ENCODE peak calls at places on chromosomes 7 and 10, in eight cellular contexts. F is stimulated activated CD8-positive, alpha-beta memory T cell treated with anti-CD3 and anti-CD28 coated beads, Interleukin-15, amount 100 ng/mL, for 4 hours; Q is SW 1271; Y is hepatic stellate cell; U is naive thymus-derived CD4-positive, alpha-beta T cell; P is nephron progenitor cell; T is upper lobe of right lung; X is EL. G is an unnamed sample.

GRCh38 chr7:47301078-47301477 is 280.8 kb downstream of the TNS3 start:
- DNase-seq in T (no peak), X (no peak), F (no peak), Y (no peak), P (no peak), U (no peak), Q (no peak), G (no peak)

GRCh38 chr10:126924915-126925300 is 19.7 kb downstream of the DOCK1 start:
- DNase-seq in U (no peak), X (peak), Y (peak), P (no peak), T (no peak), Q (no peak), F (no peak), G (peak)

GRCh38 chr10:63515002-63515763 is 6.0 kb upstream of the REEP3 start:
- DNase-seq in P (no peak), X (peak), Q (peak), F (no peak), Y (peak), U (no peak), T (no peak), G (peak)

GRCh38 chr7:471191-471865 is 48.3 kb downstream of the PDGFA start:
- DNase-seq in T (no peak), Y (no peak), X (no peak), Q (no peak), F (no peak), P (no peak), U (no peak), G (no peak)

GRCh38 chr7:66504131-66504530 is 124.5 kb upstream of the KCTD7 start:
- DNase-seq in T (no peak), X (no peak), Y (no peak), U (no peak), Q (no peak), P (no peak), F (no peak), G (no peak)

GRCh38 chr10:132391372-132392020 is 5.5 kb upstream of the PWWP2B start:
- DNase-seq in Q (no peak), Y (no peak), P (no peak), U (no peak), X (no peak), T (peak), F (no peak), G (no peak)

GRCh38 chr10:84477370-84477769 is 149.0 kb downstream of the CCSER2 start:
- DNase-seq in Q (no peak), F (no peak), T (no peak), U (no peak), Y (no peak), P (no peak), X (no peak), G (no peak)

GRCh38 chr10:53123311-53123710 is 350.7 kb upstream of the MBL2 start:
- DNase-seq in U (no peak), T (no peak), Y (no peak), X (no peak), P (no peak), Q (no peak), F (no peak), G (no peak)

GRCh38 chr7:55019329-55019690 is 493 bp downstream of the EGFR start:
- DNase-seq in X (peak), Y (peak), Q (peak), T (peak), P (peak), U (no peak), F (no peak), G (peak)

GRCh38 chr10:102791754-102792153 is 45.5 kb downstream of the CYP17A1 start:
- DNase-seq in X (no peak), F (no peak), Y (no peak), Q (no peak), P (no peak), U (no peak), T (no peak), G (no peak)

GRCh38 chr7:122790132-122790531 is 87.4 kb upstream of the RNF148 start:
- DNase-seq in U (no peak), X (no peak), F (no peak), Q (no peak), Y (no peak), T (no peak), P (no peak), G (no peak)

GRCh38 chr10:126734957-126735356 is 64.5 kb upstream of the C10orf90 start:
- DNase-seq in F (no peak), U (no peak), Q (no peak), T (no peak), P (no peak), Y (no peak), X (no peak), G (no peak)

GRCh38 chr7:157274991-157275427 is 61.8 kb upstream of the DNAJB6 start:
- DNase-seq in T (peak), Q (no peak), Y (no peak), P (no peak), U (no peak), X (no peak), F (no peak), G (no peak)

GRCh38 chr7:27196287-27196739 is 3.6 kb downstream of the HOXA13 start:
- DNase-seq in T (peak), X (peak), U (peak), Y (peak), F (peak), Q (peak), P (peak), G (peak)

GRCh38 chr10:133274751-133275682 is 1.7 kb downstream of the ADAM8 start:
- DNase-seq in F (peak), X (no peak), Q (no peak), T (no peak), U (peak), P (no peak), Y (no peak), G (no peak)

GRCh38 chr7:95476904-95477594 is 8.7 kb upstream of the ASB4 start:
- DNase-seq in F (no peak), X (peak), T (no peak), U (no peak), Y (peak), P (peak), Q (peak), G (peak)

G was measured in astrocyte of the spinal cord.